ENCODE peak calls at places on chromosomes 6 and 20, in five cellular contexts. L is GM12865, M is AG04450, U is A549, A is hepatocyte. B is an unnamed sample.
A peak's percentile ranks its signal among the peaks of the same experiment; 100 is the strongest.

GRCh38 chr20:58130156-58130555 is 98.3 kb downstream of the ANKRD60 start:
- DNase-seq in L (no peak), M (no peak), U (no peak), A (no peak), B (no peak)

GRCh38 chr20:45919951-45920794 is 8.2 kb upstream of the PLTP start:
- DNase-seq in L (no peak), M (no peak), U (no peak), A (no peak), B (no peak)

GRCh38 chr6:170516783-170517616 is 36.1 kb downstream of the PSMB1 start:
- DNase-seq in L (peak; percentile 71), M (peak; percentile 52), U (peak; percentile 61), A (peak; percentile 80), B (no peak)

GRCh38 chr20:16821211-16822089 is 73.3 kb downstream of the OTOR start:
- DNase-seq in L (peak; percentile 53), M (no peak), U (peak; percentile 65), A (peak; percentile 60), B (no peak)

GRCh38 chr20:57369601-57370000 is 18.5 kb downstream of the RAE1 start:
- DNase-seq in L (no peak), M (no peak), U (no peak), A (no peak), B (no peak)

GRCh38 chr6:7493866-7494265 is 47.6 kb upstream of the DSP start:
- DNase-seq in L (no peak), M (no peak), U (no peak), A (no peak), B (no peak)

GRCh38 chr6:112618796-112619195 is 271.7 kb downstream of the RFPL4B start:
- DNase-seq in L (no peak), M (no peak), U (no peak), A (peak; percentile 18), B (no peak)

GRCh38 chr20:51457281-51457932 is 85.1 kb downstream of the NFATC2 start:
- DNase-seq in L (peak; percentile 21), M (no peak), U (peak; percentile 76), A (peak; percentile 70), B (no peak)

GRCh38 chr6:145204258-145204766 is 531.0 kb downstream of the EPM2A start:
- DNase-seq in L (no peak), M (no peak), U (no peak), A (no peak), B (no peak)

GRCh38 chr6:84052204-84052882 is 18.8 kb downstream of the MRAP2 start:
- DNase-seq in L (no peak), M (peak; percentile 13), U (no peak), A (peak; percentile 53), B (no peak)

GRCh38 chr6:50185006-50185405 is 135.3 kb upstream of the DEFB112 start:
- DNase-seq in L (peak; percentile 24), M (no peak), U (peak; percentile 2), A (peak; percentile 11), B (no peak)

GRCh38 chr6:127459231-127459641 is at the start of gene KIAA0408:
- DNase-seq in L (peak; percentile 1), M (no peak), U (no peak), A (peak; percentile 74), B (peak; percentile 27)

GRCh38 chr6:33417127-33417902 is 592 bp downstream of the CUTA start:
- DNase-seq in L (peak; percentile 32), M (peak; percentile 66), U (peak; percentile 30), A (peak; percentile 61), B (no peak)

GRCh38 chr6:2264932-2265331 is 19.5 kb upstream of the GMDS start:
- DNase-seq in L (no peak), M (no peak), U (no peak), A (no peak), B (no peak)

GRCh38 chr6:51369485-51369884 is 550.8 kb downstream of the TFAP2B start:
- DNase-seq in L (no peak), M (no peak), U (no peak), A (no peak), B (no peak)

GRCh38 chr6:36118550-36119107 is 11.7 kb upstream of the MAPK13 start:
- DNase-seq in L (no peak), M (no peak), U (no peak), A (peak; percentile 74), B (no peak)

GRCh38 chr6:158999669-159000403 is at the start of gene RSPH3:
- DNase-seq in L (peak; percentile 97), M (peak; percentile 72), U (peak; percentile 95), A (peak; percentile 98), B (peak; percentile 80)
- TF ChIP-seq CTCF in L (peak; percentile 4), M (no peak), U (peak; percentile 18), A (peak; percentile 25), B (peak; percentile 27)

GRCh38 chr6:149330133-149330532 is 12.6 kb downstream of the TAB2 start:
- DNase-seq in L (no peak), M (no peak), U (no peak), A (no peak), B (no peak)
- H3K4me3 ChIP-seq in L (no peak overlapping the region), M (no peak overlapping the region), U (no peak overlapping the region), A (no peak overlapping the region), B (no peak overlapping the region)

GRCh38 chr20:49906101-49906604 is 9.2 kb downstream of the SPATA2 start:
- DNase-seq in L (no peak), M (no peak), U (no peak), A (no peak), B (no peak)

GRCh38 chr20:49907405-49908257 is 7.7 kb downstream of the SPATA2 start:
- DNase-seq in L (no peak), M (no peak), U (no peak), A (no peak), B (no peak)

GRCh38 chr20:49906615-49907154 is 8.6 kb downstream of the SPATA2 start:
- DNase-seq in L (no peak), M (no peak), U (no peak), A (no peak), B (no peak)

GRCh38 chr20:49909499-49910339 is 5.6 kb downstream of the SPATA2 start:
- DNase-seq in L (no peak), M (no peak), U (no peak), A (peak; percentile 68), B (no peak)

GRCh38 chr20:49908258-49908565 is 7.1 kb downstream of the SPATA2 start:
- DNase-seq in L (no peak), M (no peak), U (no peak), A (no peak), B (no peak)
- TF ChIP-seq CTCF in L (no peak), M (no peak), U (no peak), A (no peak), B (no peak)

DNA sequence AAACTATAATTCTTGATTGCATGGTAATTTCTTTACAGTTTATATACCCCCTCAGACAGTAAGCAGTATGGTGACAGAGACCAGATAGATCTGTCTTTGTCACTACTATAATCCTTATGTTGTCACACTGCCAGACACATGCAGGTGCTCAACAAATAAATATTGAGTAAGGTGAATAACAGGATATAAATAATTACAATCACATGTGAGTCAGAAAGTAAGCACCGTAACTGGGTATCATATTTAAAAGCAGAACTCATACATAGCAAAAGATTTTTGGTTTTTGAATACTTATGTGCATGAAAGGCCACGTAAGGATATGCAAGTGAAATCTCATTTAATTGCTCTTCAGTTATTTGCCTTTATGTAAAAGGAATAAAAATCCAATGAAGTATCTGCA is 17.4 kb downstream of the CNBD2 start:
- DNase-seq in L (no peak), M (no peak), U (no peak), A (no peak), B (no peak)
- H3K4me3 ChIP-seq in L (no peak overlapping the region), M (no peak overlapping the region), U (no peak overlapping the region), A (no peak overlapping the region), B (no peak overlapping the region)

GRCh38 chr20:49210750-49211110 is 8.5 kb upstream of the DDX27 start:
- DNase-seq in L (no peak), M (no peak), U (no peak), A (no peak), B (no peak)

GRCh38 chr20:49203746-49204145 is 15.5 kb upstream of the DDX27 start:
- DNase-seq in L (no peak), M (no peak), U (no peak), A (no peak), B (no peak)

GRCh38 chr20:49203011-49203410 is 14.9 kb upstream of the STAU1 start:
- DNase-seq in L (no peak), M (no peak), U (no peak), A (no peak), B (no peak)

GRCh38 chr20:49210101-49210749 is 9.0 kb upstream of the DDX27 start:
- DNase-seq in L (no peak), M (no peak), U (no peak), A (no peak), B (no peak)

GRCh38 chr20:49207071-49207470 is 12.1 kb upstream of the DDX27 start:
- DNase-seq in L (peak; percentile 32), M (no peak), U (peak; percentile 54), A (no peak), B (no peak)
- TF ChIP-seq CTCF in L (peak; percentile 24), M (no peak), U (no peak), A (no peak), B (peak; percentile 7)

DNA sequence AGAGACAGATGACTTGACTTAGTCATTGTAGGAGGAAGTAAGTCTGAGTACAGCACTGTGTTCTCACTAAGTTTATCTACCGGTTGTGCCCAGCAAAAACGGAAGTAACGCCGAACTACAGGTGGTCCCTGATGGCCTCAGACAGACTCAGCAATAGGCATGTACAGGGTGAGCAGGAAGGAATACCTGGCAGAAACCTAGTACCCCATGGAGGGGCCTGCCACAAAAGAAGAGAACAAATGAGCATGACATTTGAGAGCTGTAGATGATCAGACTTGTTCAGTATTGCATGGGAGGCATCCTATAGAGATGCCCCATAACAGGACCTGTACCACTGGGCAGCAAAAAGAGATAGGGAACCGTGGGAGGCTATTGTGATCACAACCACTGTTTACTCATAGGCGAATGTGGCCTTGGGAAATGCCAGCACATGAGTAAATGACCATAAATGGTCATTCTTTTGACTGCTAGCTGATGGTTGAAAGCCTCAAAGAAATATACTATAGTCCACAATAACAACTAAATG is 106.4 kb upstream of the TAB2 start:
- DNase-seq in L (peak; percentile 72), M (no peak), U (no peak), A (no peak), B (no peak)
- H3K4me3 ChIP-seq in L (no peak overlapping the region), M (no peak overlapping the region), U (no peak overlapping the region), A (no peak overlapping the region), B (no peak overlapping the region)